ENCODE peak calls at places on chromosomes 2 and 18, in eight cellular contexts. I is AG10803; V is stimulated activated naive B cell treated with anti-CD40 and anti-IgM and Interleukin-4, amounts not matched to agents 10 μg/mL and 1 μg/mL and 100 μg/mL, for 72 hours; T is EL; Q is fibroblast of the aortic adventitia; N is stimulated activated CD8-positive, alpha-beta memory T cell treated with anti-CD3 and anti-CD28 coated beads, Interleukin-4, amount 100 ng/mL, for 1 hour; S is NB4; D is hepatocyte. L is an unnamed sample.

GRCh38 chr2:127254386-127254981 is 34.4 kb upstream of the CYP27C1 start:
- DNase-seq in I (peak), V (no peak), T (peak), Q (peak), N (no peak), S (no peak), D (no peak), L (no peak)

GRCh38 chr2:18477333-18477732 is 83.1 kb downstream of the RDH14 start:
- DNase-seq in I (no peak), V (no peak), T (no peak), Q (no peak), N (no peak), S (no peak), D (no peak), L (no peak)

GRCh38 chr2:223019987-223020717 is 31.8 kb upstream of the KCNE4 start:
- DNase-seq in I (no peak), V (no peak), T (no peak), Q (no peak), N (no peak), S (peak), D (no peak), L (no peak)

GRCh38 chr2:167471734-167472133 is 583.5 kb downstream of the XIRP2 start:
- DNase-seq in I (no peak), V (no peak), T (no peak), Q (no peak), N (no peak), S (no peak), D (no peak), L (no peak)

GRCh38 chr18:79717555-79718074 is 38.0 kb downstream of the CTDP1 start:
- DNase-seq in I (no peak), V (no peak), T (no peak), Q (no peak), N (no peak), S (no peak), D (no peak), L (no peak)

GRCh38 chr2:170814551-170815245 is 2.0 kb upstream of the GAD1 start:
- DNase-seq in I (no peak), V (no peak), T (no peak), Q (no peak), N (no peak), S (no peak), D (no peak), L (no peak)

GRCh38 chr2:227370791-227371312 is 8.3 kb downstream of the TM4SF20 start:
- DNase-seq in I (peak), V (no peak), T (peak), Q (peak), N (no peak), S (peak), D (no peak), L (peak)

GRCh38 chr2:65326276-65326675 is 98.6 kb downstream of the ACTR2 start:
- DNase-seq in I (no peak), V (no peak), T (no peak), Q (no peak), N (no peak), S (no peak), D (no peak), L (no peak)

GRCh38 chr18:22175326-22175725 is 5.9 kb downstream of the GATA6 start:
- DNase-seq in I (no peak), V (no peak), T (no peak), Q (peak), N (no peak), S (no peak), D (no peak), L (no peak)

GRCh38 chr18:44321868-44322590 is 358.7 kb upstream of the SETBP1 start:
- DNase-seq in I (no peak), V (no peak), T (no peak), Q (no peak), N (no peak), S (no peak), D (no peak), L (no peak)

GRCh38 chr2:3214827-3215404 is 162.7 kb downstream of the EIPR1 start:
- DNase-seq in I (no peak), V (no peak), T (no peak), Q (no peak), N (no peak), S (no peak), D (no peak), L (no peak)

GRCh38 chr2:205776139-205776538 is 93.8 kb downstream of the NRP2 start:
- DNase-seq in I (peak), V (peak), T (peak), Q (no peak), N (no peak), S (peak), D (peak), L (peak)

GRCh38 chr2:20796374-20796791 is 26.5 kb downstream of the LDAH start:
- DNase-seq in I (peak), V (no peak), T (peak), Q (peak), N (no peak), S (no peak), D (peak), L (no peak)

GRCh38 chr2:238945433-238946150 is 97.7 kb downstream of the TWIST2 start:
- DNase-seq in I (peak), V (no peak), T (peak), Q (peak), N (no peak), S (peak), D (peak), L (peak)

GRCh38 chr2:199738723-199739412 is 112.1 kb downstream of the FTCDNL1 start:
- DNase-seq in I (peak), V (no peak), T (peak), Q (peak), N (no peak), S (peak), D (peak), L (peak)

GRCh38 chr18:22052405-22053105 is 116.8 kb upstream of the GATA6 start:
- DNase-seq in I (no peak), V (no peak), T (no peak), Q (no peak), N (no peak), S (no peak), D (peak), L (no peak)

GRCh38 chr2:181771355-181771754 is 91.0 kb upstream of the NEUROD1 start:
- DNase-seq in I (peak), V (no peak), T (no peak), Q (no peak), N (no peak), S (no peak), D (no peak), L (no peak)

GRCh38 chr2:71779306-71779855 is 326.0 kb downstream of the DYSF start:
- DNase-seq in I (peak), V (no peak), T (no peak), Q (peak), N (no peak), S (no peak), D (no peak), L (no peak)

GRCh38 chr2:181141676-181142075 is 161.3 kb downstream of the UBE2E3 start:
- DNase-seq in I (no peak), V (no peak), T (no peak), Q (no peak), N (no peak), S (no peak), D (no peak), L (no peak)

GRCh38 chr2:239757154-239757760 is 267.9 kb downstream of the NDUFA10 start:
- DNase-seq in I (no peak), V (no peak), T (no peak), Q (no peak), N (no peak), S (peak), D (no peak), L (no peak)

GRCh38 chr2:10977003-10977402 is 65.3 kb downstream of the KCNF1 start:
- DNase-seq in I (no peak), V (peak), T (no peak), Q (no peak), N (no peak), S (peak), D (no peak), L (peak)

GRCh38 chr2:184302506-184302905 is 295.8 kb upstream of the ZNF804A start:
- DNase-seq in I (no peak), V (no peak), T (no peak), Q (peak), N (no peak), S (no peak), D (no peak), L (no peak)

GRCh38 chr2:65436825-65437221 is 4.4 kb upstream of the SPRED2 start:
- DNase-seq in I (peak), V (peak), T (no peak), Q (no peak), N (no peak), S (peak), D (no peak), L (no peak)

GRCh38 chr2:66084948-66085590 is 349.9 kb upstream of the MEIS1 start:
- DNase-seq in I (no peak), V (no peak), T (no peak), Q (no peak), N (no peak), S (peak), D (no peak), L (no peak)

GRCh38 chr2:9310390-9310789 is 103.8 kb downstream of the ASAP2 start:
- DNase-seq in I (peak), V (no peak), T (peak), Q (peak), N (no peak), S (no peak), D (peak), L (no peak)

GRCh38 chr2:98378901-98379300 is 32.6 kb downstream of the CNGA3 start:
- DNase-seq in I (peak), V (no peak), T (no peak), Q (peak), N (no peak), S (no peak), D (no peak), L (peak)

GRCh38 chr2:74441690-74442482 is at the start of gene RTKN:
- DNase-seq in I (no peak), V (no peak), T (no peak), Q (no peak), N (no peak), S (no peak), D (peak), L (no peak)

GRCh38 chr2:120892967-120893667 is 157.4 kb downstream of the GLI2 start:
- DNase-seq in I (peak), V (no peak), T (peak), Q (peak), N (no peak), S (no peak), D (no peak), L (no peak)

GRCh38 chr2:12296915-12297314 is 419.8 kb upstream of the TRIB2 start:
- DNase-seq in I (no peak), V (no peak), T (no peak), Q (no peak), N (no peak), S (no peak), D (no peak), L (no peak)

GRCh38 chr2:57908736-57909161 is 137.9 kb upstream of the VRK2 start:
- DNase-seq in I (no peak), V (no peak), T (no peak), Q (no peak), N (no peak), S (no peak), D (no peak), L (no peak)

GRCh38 chr2:99868260-99868659 is 274.1 kb downstream of the AFF3 start:
- DNase-seq in I (no peak), V (no peak), T (peak), Q (no peak), N (no peak), S (no peak), D (no peak), L (no peak)

GRCh38 chr2:106948550-106948949 is 62.6 kb upstream of the ST6GAL2 start:
- DNase-seq in I (peak), V (no peak), T (no peak), Q (no peak), N (no peak), S (no peak), D (no peak), L (no peak)

GRCh38 chr2:44430340-44430739 is 68.6 kb downstream of the CAMKMT start:
- DNase-seq in I (no peak), V (no peak), T (no peak), Q (no peak), N (no peak), S (no peak), D (no peak), L (no peak)

GRCh38 chr2:42224422-42225067 is 55.4 kb downstream of the EML4 start:
- DNase-seq in I (no peak), V (no peak), T (no peak), Q (peak), N (no peak), S (no peak), D (no peak), L (no peak)

GRCh38 chr2:124810132-124810531 is 785.0 kb downstream of the CNTNAP5 start:
- DNase-seq in I (no peak), V (no peak), T (no peak), Q (no peak), N (no peak), S (peak), D (peak), L (no peak)

GRCh38 chr2:138391956-138392355 is 109.6 kb upstream of the SPOPL start:
- DNase-seq in I (no peak), V (no peak), T (peak), Q (no peak), N (no peak), S (no peak), D (no peak), L (no peak)

GRCh38 chr2:169815849-169816248 is 8.9 kb downstream of the METTL5 start:
- DNase-seq in I (peak), V (no peak), T (peak), Q (peak), N (no peak), S (peak), D (no peak), L (no peak)

GRCh38 chr2:5978352-5978751 is 286.2 kb downstream of the SOX11 start:
- DNase-seq in I (no peak), V (no peak), T (no peak), Q (no peak), N (no peak), S (no peak), D (no peak), L (no peak)

GRCh38 chr2:22970284-22970975 is 414.5 kb upstream of the KLHL29 start:
- DNase-seq in I (no peak), V (no peak), T (no peak), Q (no peak), N (no peak), S (no peak), D (no peak), L (no peak)